ENCODE peak calls at places on chromosomes 11 and 22, in nine cellular contexts. X is GM12892; Y is NCI-H1930; M is PC-3; G is stimulated activated CD8-positive, alpha-beta memory T cell treated with anti-CD3 and anti-CD28 coated beads, Interleukin-15, amount 100 ng/mL, for 4 hours; F is A549; P is Daoy; C is AML-193; Z is AG08396. J is an unnamed sample.

GRCh38 chr11:77130763-77131513 is 2.9 kb downstream of the MYO7A start:
- DNase-seq in Y (no peak), C (no peak), X (no peak), Z (peak), M (no peak), F (no peak), P (no peak), G (no peak), J (no peak)

GRCh38 chr22:27987557-27987956 is 68.5 kb upstream of the PITPNB start:
- DNase-seq in Y (no peak), C (no peak), F (no peak), P (peak), G (no peak), X (no peak), Z (peak), M (no peak), J (no peak)

GRCh38 chr22:35253946-35254345 is 3.3 kb upstream of the HMGXB4 start:
- DNase-seq in Z (no peak), Y (no peak), G (no peak), P (no peak), F (no peak), C (no peak), M (no peak), X (no peak), J (no peak)

GRCh38 chr11:6418958-6419611 is at the start of gene APBB1:
- DNase-seq in F (peak), X (peak), Y (peak), G (peak), P (peak), Z (peak), M (peak), C (no peak), J (no peak)

GRCh38 chr11:67237574-67237973 is 28.7 kb upstream of the GRK2 start:
- DNase-seq in P (no peak), Y (no peak), Z (no peak), X (no peak), M (no peak), G (no peak), F (no peak), C (no peak), J (no peak)

GRCh38 chr22:33921576-33922181 is 1.4 kb upstream of the LARGE1 start:
- DNase-seq in Z (peak), M (no peak), G (no peak), X (no peak), Y (peak), F (peak), C (no peak), P (peak), J (no peak)

GRCh38 chr11:2928605-2929510 is at the start of gene PHLDA2:
- DNase-seq in Y (no peak), C (peak), F (peak), G (no peak), P (peak), Z (peak), X (no peak), M (peak), J (no peak)

GRCh38 chr11:35518766-35519165 is 6.7 kb downstream of the PAMR1 start:
- DNase-seq in P (no peak), M (no peak), X (no peak), Y (no peak), Z (no peak), G (no peak), F (no peak), C (no peak), J (no peak)

GRCh38 chr22:48353116-48353947 is 1474.3 kb downstream of the BRD1 start:
- DNase-seq in X (no peak), C (no peak), Y (no peak), M (no peak), G (no peak), P (no peak), F (peak), Z (no peak), J (no peak)

GRCh38 chr22:32539631-32540449 is 65.2 kb downstream of the FBXO7 start:
- DNase-seq in G (no peak), M (no peak), P (peak), F (no peak), Y (no peak), C (no peak), X (no peak), Z (no peak), J (no peak)

GRCh38 chr22:41000941-41001721 is 50.0 kb downstream of the RBX1 start:
- DNase-seq in X (no peak), Y (no peak), F (no peak), Z (no peak), P (no peak), G (no peak), C (no peak), M (no peak), J (no peak)